ENCODE peak calls at places on chromosomes 13 and 19, in nine cellular contexts. D is left colon; I is choroid plexus epithelial cell; Z is germinal center; J is fibroblast of the aortic adventitia; X is ovary; R is testis; B is stimulated activated CD8-positive, alpha-beta memory T cell treated with anti-CD3 and anti-CD28 coated beads, Interleukin-7, amount 100 ng/mL, for 1 hour; C is cardiac muscle cell. G is an unnamed sample.

GRCh38 chr13:42486711-42487198 is 87.2 kb upstream of the TNFSF11 start:
- DNase-seq in D (no peak), I (peak), Z (no peak), J (peak), X (no peak), R (no peak), B (no peak), C (no peak), G (no peak)

GRCh38 chr19:41328157-41328817 is 18.3 kb downstream of the CCDC97 start:
- DNase-seq in D (peak), I (peak), Z (no peak), J (no peak), X (no peak), R (no peak), B (no peak), C (no peak), G (no peak)

GRCh38 chr13:91805605-91806004 is 407.2 kb downstream of the GPC5 start:
- DNase-seq in D (no peak), I (peak), Z (no peak), J (no peak), X (no peak), R (no peak), B (no peak), C (peak), G (no peak)

GRCh38 chr19:44993926-44994537 is 7.2 kb upstream of the RELB start:
- DNase-seq in D (no peak), I (no peak), Z (no peak), J (no peak), X (no peak), R (no peak), B (no peak), C (no peak), G (no peak)

GRCh38 chr13:40464991-40465390 is 201.4 kb downstream of the FOXO1 start:
- DNase-seq in D (no peak), I (no peak), Z (no peak), J (no peak), X (no peak), R (no peak), B (no peak), C (no peak), G (no peak)

GRCh38 chr19:41821003-41821735 is 23.3 kb downstream of the LYPD4 start:
- DNase-seq in D (no peak), I (peak), Z (peak), J (peak), X (no peak), R (peak), B (no peak), C (no peak), G (peak)

GRCh38 chr19:10871711-10872550 is 578 bp downstream of the CARM1 start:
- DNase-seq in D (peak), I (no peak), Z (peak), J (no peak), X (peak), R (peak), B (no peak), C (peak), G (no peak)

GRCh38 chr19:16366433-16367268 is 42.0 kb downstream of the KLF2 start:
- DNase-seq in D (no peak), I (no peak), Z (peak), J (no peak), X (no peak), R (peak), B (no peak), C (no peak), G (no peak)

GRCh38 chr13:113800576-113800926 is 41.5 kb downstream of the TMEM255B start:
- DNase-seq in D (peak), I (no peak), Z (no peak), J (no peak), X (no peak), R (no peak), B (no peak), C (no peak), G (no peak)

GRCh38 chr13:60591348-60591747 is 194.3 kb downstream of the TDRD3 start:
- DNase-seq in D (no peak), I (peak), Z (no peak), J (peak), X (no peak), R (no peak), B (no peak), C (no peak), G (no peak)

GRCh38 chr13:34019870-34020269 is 201.9 kb downstream of the RFC3 start:
- DNase-seq in D (peak), I (no peak), Z (no peak), J (no peak), X (no peak), R (no peak), B (no peak), C (no peak), G (no peak)

GRCh38 chr13:79678100-79678499 is 197.1 kb downstream of the NDFIP2 start:
- DNase-seq in D (no peak), I (peak), Z (no peak), J (peak), X (no peak), R (no peak), B (no peak), C (no peak), G (no peak)

GRCh38 chr19:11693505-11694499 is 44.9 kb downstream of the ZNF823 start:
- DNase-seq in D (no peak), I (peak), Z (no peak), J (peak), X (no peak), R (no peak), B (no peak), C (peak), G (peak)

GRCh38 chr13:44347905-44348304 is 25.7 kb upstream of the SERP2 start:
- DNase-seq in D (no peak), I (no peak), Z (no peak), J (peak), X (no peak), R (no peak), B (no peak), C (peak), G (no peak)

GRCh38 chr13:110135977-110136597 is 170.9 kb downstream of the COL4A1 start:
- DNase-seq in D (no peak), I (no peak), Z (no peak), J (no peak), X (no peak), R (no peak), B (no peak), C (no peak), G (no peak)

GRCh38 chr19:49408816-49409440 is 14.3 kb downstream of the PTH2 start:
- DNase-seq in D (no peak), I (no peak), Z (no peak), J (no peak), X (no peak), R (no peak), B (no peak), C (no peak), G (no peak)

GRCh38 chr13:24851546-24851945 is 87.6 kb downstream of the RNF17 start:
- DNase-seq in D (no peak), I (peak), Z (no peak), J (peak), X (no peak), R (no peak), B (no peak), C (no peak), G (no peak)

GRCh38 chr13:73870970-73871935 is 263.0 kb downstream of the KLF12 start:
- DNase-seq in D (no peak), I (peak), Z (no peak), J (peak), X (peak), R (peak), B (no peak), C (no peak), G (no peak)

GRCh38 chr19:41882568-41883462 is at the start of gene ARHGEF1:
- DNase-seq in D (peak), I (no peak), Z (peak), J (no peak), X (peak), R (peak), B (peak), C (peak), G (peak)

GRCh38 chr19:18437481-18438330 is at the start of gene ISYNA1:
- DNase-seq in D (no peak), I (peak), Z (peak), J (no peak), X (peak), R (peak), B (no peak), C (peak), G (no peak)

GRCh38 chr19:18063463-18063862 is 23.3 kb downstream of the IL12RB1 start:
- DNase-seq in D (no peak), I (no peak), Z (no peak), J (no peak), X (no peak), R (no peak), B (no peak), C (peak), G (peak)

G was measured in H1.